ENCODE peak calls at places on chromosome 20, in nine cellular contexts. One of them, this sample, is unnamed.

GRCh38 chr20:62984666-62985065 is 22.1 kb downstream of the BHLHE23 start:
- DNase-seq in MV-4-11: no peak
- DNase-seq in LoVo: no peak
- DNase-seq in activated naive CD8-positive, alpha-beta T cell treated with anti-CD3 and anti-CD28 coated beads, Interleukin-2, amount 50 U/mL, for 16 hours: no peak
- DNase-seq in EL: no peak
- DNase-seq in heart left ventricle: no peak
- DNase-seq in NCI-H1092: no peak
- DNase-seq in fibroblast of villous mesenchyme: no peak
- DNase-seq in activated CD4-positive, CD25-positive, alpha-beta regulatory T cell treated with anti-CD3 and anti-CD28 coated beads, Interleukin-2, amount 50 U/mL, for 16 hours: no peak
- DNase-seq in this sample: no peak

GRCh38 chr20:37567671-37568588 is 40.3 kb upstream of the BLCAP start:
- DNase-seq in NCI-H1092: peak
- DNase-seq in heart left ventricle: no peak
- DNase-seq in EL: no peak
- DNase-seq in LoVo: no peak
- DNase-seq in activated naive CD8-positive, alpha-beta T cell treated with anti-CD3 and anti-CD28 coated beads, Interleukin-2, amount 50 U/mL, for 16 hours: no peak
- DNase-seq in MV-4-11: peak
- DNase-seq in activated CD4-positive, CD25-positive, alpha-beta regulatory T cell treated with anti-CD3 and anti-CD28 coated beads, Interleukin-2, amount 50 U/mL, for 16 hours: no peak
- DNase-seq in fibroblast of villous mesenchyme: no peak
- DNase-seq in this sample: no peak

GRCh38 chr20:62606551-62607201 is 35.6 kb upstream of the SLCO4A1 start:
- DNase-seq in fibroblast of villous mesenchyme: peak
- DNase-seq in MV-4-11: no peak
- DNase-seq in activated naive CD8-positive, alpha-beta T cell treated with anti-CD3 and anti-CD28 coated beads, Interleukin-2, amount 50 U/mL, for 16 hours: no peak
- DNase-seq in EL: peak
- DNase-seq in LoVo: no peak
- DNase-seq in heart left ventricle: peak
- DNase-seq in activated CD4-positive, CD25-positive, alpha-beta regulatory T cell treated with anti-CD3 and anti-CD28 coated beads, Interleukin-2, amount 50 U/mL, for 16 hours: no peak
- DNase-seq in NCI-H1092: peak
- DNase-seq in this sample: no peak

GRCh38 chr20:38833857-38834164 is 28.3 kb downstream of the PPP1R16B start:
- DNase-seq in MV-4-11: peak
- DNase-seq in LoVo: no peak
- DNase-seq in heart left ventricle: no peak
- DNase-seq in activated naive CD8-positive, alpha-beta T cell treated with anti-CD3 and anti-CD28 coated beads, Interleukin-2, amount 50 U/mL, for 16 hours: no peak
- DNase-seq in fibroblast of villous mesenchyme: no peak
- DNase-seq in NCI-H1092: no peak
- DNase-seq in EL: no peak
- DNase-seq in activated CD4-positive, CD25-positive, alpha-beta regulatory T cell treated with anti-CD3 and anti-CD28 coated beads, Interleukin-2, amount 50 U/mL, for 16 hours: no peak
- DNase-seq in this sample: no peak

GRCh38 chr20:34891166-34892062 is 15.0 kb downstream of the ACSS2 start:
- DNase-seq in heart left ventricle: no peak
- DNase-seq in activated CD4-positive, CD25-positive, alpha-beta regulatory T cell treated with anti-CD3 and anti-CD28 coated beads, Interleukin-2, amount 50 U/mL, for 16 hours: no peak
- DNase-seq in EL: peak
- DNase-seq in MV-4-11: peak
- DNase-seq in activated naive CD8-positive, alpha-beta T cell treated with anti-CD3 and anti-CD28 coated beads, Interleukin-2, amount 50 U/mL, for 16 hours: no peak
- DNase-seq in NCI-H1092: no peak
- DNase-seq in LoVo: peak
- DNase-seq in fibroblast of villous mesenchyme: peak
- DNase-seq in this sample: peak

GRCh38 chr20:41530923-41531322 is 87.3 kb downstream of the CHD6 start:
- DNase-seq in heart left ventricle: no peak
- DNase-seq in fibroblast of villous mesenchyme: no peak
- DNase-seq in EL: no peak
- DNase-seq in LoVo: no peak
- DNase-seq in MV-4-11: no peak
- DNase-seq in activated CD4-positive, CD25-positive, alpha-beta regulatory T cell treated with anti-CD3 and anti-CD28 coated beads, Interleukin-2, amount 50 U/mL, for 16 hours: no peak
- DNase-seq in activated naive CD8-positive, alpha-beta T cell treated with anti-CD3 and anti-CD28 coated beads, Interleukin-2, amount 50 U/mL, for 16 hours: no peak
- DNase-seq in NCI-H1092: no peak
- DNase-seq in this sample: no peak

GRCh38 chr20:47876348-47877056 is 91.2 kb upstream of the SULF2 start:
- DNase-seq in activated CD4-positive, CD25-positive, alpha-beta regulatory T cell treated with anti-CD3 and anti-CD28 coated beads, Interleukin-2, amount 50 U/mL, for 16 hours: no peak
- DNase-seq in activated naive CD8-positive, alpha-beta T cell treated with anti-CD3 and anti-CD28 coated beads, Interleukin-2, amount 50 U/mL, for 16 hours: no peak
- DNase-seq in MV-4-11: no peak
- DNase-seq in LoVo: no peak
- DNase-seq in EL: no peak
- DNase-seq in heart left ventricle: no peak
- DNase-seq in NCI-H1092: no peak
- DNase-seq in fibroblast of villous mesenchyme: no peak
- DNase-seq in this sample: no peak

GRCh38 chr20:35771689-35772562 is at the start of gene PHF20:
- DNase-seq in activated naive CD8-positive, alpha-beta T cell treated with anti-CD3 and anti-CD28 coated beads, Interleukin-2, amount 50 U/mL, for 16 hours: peak
- DNase-seq in fibroblast of villous mesenchyme: peak
- DNase-seq in NCI-H1092: peak
- DNase-seq in EL: peak
- DNase-seq in activated CD4-positive, CD25-positive, alpha-beta regulatory T cell treated with anti-CD3 and anti-CD28 coated beads, Interleukin-2, amount 50 U/mL, for 16 hours: peak
- DNase-seq in heart left ventricle: peak
- DNase-seq in MV-4-11: peak
- DNase-seq in LoVo: peak
- DNase-seq in this sample: peak

GRCh38 chr20:63957004-63957689 is 931 bp upstream of the UCKL1 start:
- DNase-seq in activated CD4-positive, CD25-positive, alpha-beta regulatory T cell treated with anti-CD3 and anti-CD28 coated beads, Interleukin-2, amount 50 U/mL, for 16 hours: no peak
- DNase-seq in activated naive CD8-positive, alpha-beta T cell treated with anti-CD3 and anti-CD28 coated beads, Interleukin-2, amount 50 U/mL, for 16 hours: peak
- DNase-seq in MV-4-11: peak
- DNase-seq in LoVo: peak
- DNase-seq in heart left ventricle: peak
- DNase-seq in EL: peak
- DNase-seq in fibroblast of villous mesenchyme: peak
- DNase-seq in NCI-H1092: no peak
- DNase-seq in this sample: no peak

GRCh38 chr20:9031951-9032350 is 36.9 kb upstream of the PLCB4 start:
- DNase-seq in EL: no peak
- DNase-seq in activated naive CD8-positive, alpha-beta T cell treated with anti-CD3 and anti-CD28 coated beads, Interleukin-2, amount 50 U/mL, for 16 hours: no peak
- DNase-seq in activated CD4-positive, CD25-positive, alpha-beta regulatory T cell treated with anti-CD3 and anti-CD28 coated beads, Interleukin-2, amount 50 U/mL, for 16 hours: no peak
- DNase-seq in fibroblast of villous mesenchyme: no peak
- DNase-seq in MV-4-11: no peak
- DNase-seq in LoVo: no peak
- DNase-seq in NCI-H1092: no peak
- DNase-seq in heart left ventricle: no peak
- DNase-seq in this sample: no peak

GRCh38 chr20:9331707-9332435 is 182.5 kb upstream of the LAMP5 start:
- DNase-seq in EL: no peak
- DNase-seq in MV-4-11: no peak
- DNase-seq in heart left ventricle: no peak
- DNase-seq in activated naive CD8-positive, alpha-beta T cell treated with anti-CD3 and anti-CD28 coated beads, Interleukin-2, amount 50 U/mL, for 16 hours: no peak
- DNase-seq in LoVo: no peak
- DNase-seq in NCI-H1092: no peak
- DNase-seq in fibroblast of villous mesenchyme: no peak
- DNase-seq in activated CD4-positive, CD25-positive, alpha-beta regulatory T cell treated with anti-CD3 and anti-CD28 coated beads, Interleukin-2, amount 50 U/mL, for 16 hours: no peak
- DNase-seq in this sample: no peak

GRCh38 chr20:145877-146276 is 3.5 kb downstream of the DEFB126 start:
- DNase-seq in EL: no peak
- DNase-seq in activated CD4-positive, CD25-positive, alpha-beta regulatory T cell treated with anti-CD3 and anti-CD28 coated beads, Interleukin-2, amount 50 U/mL, for 16 hours: no peak
- DNase-seq in heart left ventricle: no peak
- DNase-seq in LoVo: no peak
- DNase-seq in MV-4-11: no peak
- DNase-seq in fibroblast of villous mesenchyme: no peak
- DNase-seq in activated naive CD8-positive, alpha-beta T cell treated with anti-CD3 and anti-CD28 coated beads, Interleukin-2, amount 50 U/mL, for 16 hours: no peak
- DNase-seq in NCI-H1092: no peak
- DNase-seq in this sample: no peak

GRCh38 chr20:7627734-7628663 is 312.3 kb downstream of the HAO1 start:
- DNase-seq in MV-4-11: no peak
- DNase-seq in NCI-H1092: no peak
- DNase-seq in heart left ventricle: no peak
- DNase-seq in EL: no peak
- DNase-seq in activated CD4-positive, CD25-positive, alpha-beta regulatory T cell treated with anti-CD3 and anti-CD28 coated beads, Interleukin-2, amount 50 U/mL, for 16 hours: no peak
- DNase-seq in activated naive CD8-positive, alpha-beta T cell treated with anti-CD3 and anti-CD28 coated beads, Interleukin-2, amount 50 U/mL, for 16 hours: no peak
- DNase-seq in LoVo: no peak
- DNase-seq in fibroblast of villous mesenchyme: peak
- DNase-seq in this sample: no peak

GRCh38 chr20:44211177-44212039 is 837 bp upstream of the OSER1 start:
- DNase-seq in NCI-H1092: no peak
- DNase-seq in activated CD4-positive, CD25-positive, alpha-beta regulatory T cell treated with anti-CD3 and anti-CD28 coated beads, Interleukin-2, amount 50 U/mL, for 16 hours: no peak
- DNase-seq in heart left ventricle: no peak
- DNase-seq in EL: peak
- DNase-seq in activated naive CD8-positive, alpha-beta T cell treated with anti-CD3 and anti-CD28 coated beads, Interleukin-2, amount 50 U/mL, for 16 hours: no peak
- DNase-seq in MV-4-11: no peak
- DNase-seq in LoVo: no peak
- DNase-seq in fibroblast of villous mesenchyme: peak
- DNase-seq in this sample: no peak

GRCh38 chr20:63023836-63024571 is 17.2 kb upstream of the BHLHE23 start:
- DNase-seq in activated naive CD8-positive, alpha-beta T cell treated with anti-CD3 and anti-CD28 coated beads, Interleukin-2, amount 50 U/mL, for 16 hours: no peak
- DNase-seq in NCI-H1092: no peak
- DNase-seq in LoVo: no peak
- DNase-seq in EL: no peak
- DNase-seq in fibroblast of villous mesenchyme: no peak
- DNase-seq in MV-4-11: no peak
- DNase-seq in heart left ventricle: no peak
- DNase-seq in activated CD4-positive, CD25-positive, alpha-beta regulatory T cell treated with anti-CD3 and anti-CD28 coated beads, Interleukin-2, amount 50 U/mL, for 16 hours: no peak
- DNase-seq in this sample: no peak

GRCh38 chr20:25283221-25283951 is 35.5 kb downstream of the PYGB start:
- DNase-seq in EL: no peak
- DNase-seq in NCI-H1092: no peak
- DNase-seq in heart left ventricle: peak
- DNase-seq in MV-4-11: no peak
- DNase-seq in fibroblast of villous mesenchyme: no peak
- DNase-seq in activated CD4-positive, CD25-positive, alpha-beta regulatory T cell treated with anti-CD3 and anti-CD28 coated beads, Interleukin-2, amount 50 U/mL, for 16 hours: no peak
- DNase-seq in LoVo: no peak
- DNase-seq in activated naive CD8-positive, alpha-beta T cell treated with anti-CD3 and anti-CD28 coated beads, Interleukin-2, amount 50 U/mL, for 16 hours: no peak
- DNase-seq in this sample: no peak

GRCh38 chr20:63014710-63015109 is 7.9 kb upstream of the BHLHE23 start:
- DNase-seq in activated CD4-positive, CD25-positive, alpha-beta regulatory T cell treated with anti-CD3 and anti-CD28 coated beads, Interleukin-2, amount 50 U/mL, for 16 hours: no peak
- DNase-seq in MV-4-11: no peak
- DNase-seq in NCI-H1092: peak
- DNase-seq in fibroblast of villous mesenchyme: peak
- DNase-seq in LoVo: no peak
- DNase-seq in heart left ventricle: no peak
- DNase-seq in activated naive CD8-positive, alpha-beta T cell treated with anti-CD3 and anti-CD28 coated beads, Interleukin-2, amount 50 U/mL, for 16 hours: no peak
- DNase-seq in EL: no peak
- DNase-seq in this sample: no peak

GRCh38 chr20:6185268-6185667 is 62.4 kb upstream of the FERMT1 start:
- DNase-seq in activated naive CD8-positive, alpha-beta T cell treated with anti-CD3 and anti-CD28 coated beads, Interleukin-2, amount 50 U/mL, for 16 hours: no peak
- DNase-seq in MV-4-11: no peak
- DNase-seq in fibroblast of villous mesenchyme: no peak
- DNase-seq in heart left ventricle: no peak
- DNase-seq in EL: no peak
- DNase-seq in activated CD4-positive, CD25-positive, alpha-beta regulatory T cell treated with anti-CD3 and anti-CD28 coated beads, Interleukin-2, amount 50 U/mL, for 16 hours: no peak
- DNase-seq in NCI-H1092: no peak
- DNase-seq in LoVo: no peak
- DNase-seq in this sample: no peak

GRCh38 chr20:32285621-32286334 is 8.3 kb downstream of the KIF3B start:
- DNase-seq in fibroblast of villous mesenchyme: peak
- DNase-seq in NCI-H1092: no peak
- DNase-seq in heart left ventricle: peak
- DNase-seq in activated CD4-positive, CD25-positive, alpha-beta regulatory T cell treated with anti-CD3 and anti-CD28 coated beads, Interleukin-2, amount 50 U/mL, for 16 hours: peak
- DNase-seq in activated naive CD8-positive, alpha-beta T cell treated with anti-CD3 and anti-CD28 coated beads, Interleukin-2, amount 50 U/mL, for 16 hours: no peak
- DNase-seq in LoVo: peak
- DNase-seq in EL: peak
- DNase-seq in MV-4-11: no peak
- DNase-seq in this sample: no peak

GRCh38 chr20:631091-631490 is 21.0 kb upstream of the TCF15 start:
- DNase-seq in LoVo: no peak
- DNase-seq in fibroblast of villous mesenchyme: no peak
- DNase-seq in EL: peak
- DNase-seq in activated CD4-positive, CD25-positive, alpha-beta regulatory T cell treated with anti-CD3 and anti-CD28 coated beads, Interleukin-2, amount 50 U/mL, for 16 hours: no peak
- DNase-seq in activated naive CD8-positive, alpha-beta T cell treated with anti-CD3 and anti-CD28 coated beads, Interleukin-2, amount 50 U/mL, for 16 hours: no peak
- DNase-seq in NCI-H1092: no peak
- DNase-seq in heart left ventricle: no peak
- DNase-seq in MV-4-11: no peak
- DNase-seq in this sample: no peak

GRCh38 chr20:13800728-13801134 is 15.9 kb downstream of the NDUFAF5 start:
- DNase-seq in heart left ventricle: peak
- DNase-seq in activated CD4-positive, CD25-positive, alpha-beta regulatory T cell treated with anti-CD3 and anti-CD28 coated beads, Interleukin-2, amount 50 U/mL, for 16 hours: no peak
- DNase-seq in NCI-H1092: peak
- DNase-seq in activated naive CD8-positive, alpha-beta T cell treated with anti-CD3 and anti-CD28 coated beads, Interleukin-2, amount 50 U/mL, for 16 hours: no peak
- DNase-seq in fibroblast of villous mesenchyme: peak
- DNase-seq in MV-4-11: peak
- DNase-seq in EL: peak
- DNase-seq in LoVo: peak
- DNase-seq in this sample: peak

GRCh38 chr20:34268851-34269668 is 27.8 kb downstream of the ASIP start:
- DNase-seq in NCI-H1092: no peak
- DNase-seq in activated CD4-positive, CD25-positive, alpha-beta regulatory T cell treated with anti-CD3 and anti-CD28 coated beads, Interleukin-2, amount 50 U/mL, for 16 hours: no peak
- DNase-seq in heart left ventricle: peak
- DNase-seq in MV-4-11: no peak
- DNase-seq in LoVo: no peak
- DNase-seq in activated naive CD8-positive, alpha-beta T cell treated with anti-CD3 and anti-CD28 coated beads, Interleukin-2, amount 50 U/mL, for 16 hours: no peak
- DNase-seq in EL: peak
- DNase-seq in fibroblast of villous mesenchyme: peak
- DNase-seq in this sample: no peak

GRCh38 chr20:51220293-51220706 is 197.4 kb upstream of the KCNG1 start:
- DNase-seq in fibroblast of villous mesenchyme: peak
- DNase-seq in activated naive CD8-positive, alpha-beta T cell treated with anti-CD3 and anti-CD28 coated beads, Interleukin-2, amount 50 U/mL, for 16 hours: peak
- DNase-seq in MV-4-11: no peak
- DNase-seq in heart left ventricle: peak
- DNase-seq in activated CD4-positive, CD25-positive, alpha-beta regulatory T cell treated with anti-CD3 and anti-CD28 coated beads, Interleukin-2, amount 50 U/mL, for 16 hours: peak
- DNase-seq in EL: peak
- DNase-seq in NCI-H1092: no peak
- DNase-seq in LoVo: no peak
- DNase-seq in this sample: no peak

GRCh38 chr20:1417273-1417672 is 24.4 kb upstream of the FKBP1A start:
- DNase-seq in heart left ventricle: no peak
- DNase-seq in LoVo: no peak
- DNase-seq in NCI-H1092: no peak
- DNase-seq in MV-4-11: no peak
- DNase-seq in fibroblast of villous mesenchyme: peak
- DNase-seq in activated naive CD8-positive, alpha-beta T cell treated with anti-CD3 and anti-CD28 coated beads, Interleukin-2, amount 50 U/mL, for 16 hours: no peak
- DNase-seq in EL: peak
- DNase-seq in activated CD4-positive, CD25-positive, alpha-beta regulatory T cell treated with anti-CD3 and anti-CD28 coated beads, Interleukin-2, amount 50 U/mL, for 16 hours: no peak
- DNase-seq in this sample: no peak

GRCh38 chr20:47099749-47100515 is 205.3 kb downstream of the EYA2 start:
- DNase-seq in LoVo: no peak
- DNase-seq in EL: no peak
- DNase-seq in fibroblast of villous mesenchyme: peak
- DNase-seq in activated CD4-positive, CD25-positive, alpha-beta regulatory T cell treated with anti-CD3 and anti-CD28 coated beads, Interleukin-2, amount 50 U/mL, for 16 hours: no peak
- DNase-seq in MV-4-11: no peak
- DNase-seq in NCI-H1092: no peak
- DNase-seq in heart left ventricle: peak
- DNase-seq in activated naive CD8-positive, alpha-beta T cell treated with anti-CD3 and anti-CD28 coated beads, Interleukin-2, amount 50 U/mL, for 16 hours: no peak
- DNase-seq in this sample: no peak